ENCODE peak calls at places on chromosomes 11 and 22, in four cellular contexts. One of them, this sample, is unnamed.

GRCh38 chr11:10432493-10432892 is 22.6 kb upstream of the AMPD3 start:
- DNase-seq in K562: no peak
- DNase-seq in HepG2: no peak
- DNase-seq in GM12878: no peak
- DNase-seq in this sample: no peak

GRCh38 chr11:57361926-57362325 is 19.0 kb downstream of the PRG3 start:
- DNase-seq in HepG2: no peak
- DNase-seq in K562: no peak
- DNase-seq in GM12878: no peak
- DNase-seq in this sample: no peak

GRCh38 chr11:2521681-2522630 is 77.1 kb downstream of the KCNQ1 start:
- DNase-seq in K562: no peak
- DNase-seq in HepG2: no peak
- DNase-seq in GM12878: no peak
- DNase-seq in this sample: peak

GRCh38 chr11:116882386-116882785 is 45.0 kb upstream of the APOA1 start:
- DNase-seq in HepG2: no peak
- DNase-seq in K562: no peak
- DNase-seq in GM12878: no peak
- DNase-seq in this sample: no peak

GRCh38 chr22:38087855-38088254 is 3.9 kb upstream of the SLC16A8 start:
- DNase-seq in K562: no peak
- DNase-seq in GM12878: no peak
- DNase-seq in HepG2: no peak
- DNase-seq in this sample: no peak

GRCh38 chr11:112719736-112720525 is 241.3 kb upstream of the NCAM1 start:
- DNase-seq in GM12878: no peak
- DNase-seq in K562: no peak
- DNase-seq in HepG2: no peak
- DNase-seq in this sample: no peak

GRCh38 chr11:102974552-102975280 is 19.2 kb upstream of the MMP13 start:
- DNase-seq in GM12878: no peak
- DNase-seq in HepG2: no peak
- DNase-seq in K562: no peak
- DNase-seq in this sample: no peak

GRCh38 chr11:118003021-118003423 is 16.8 kb downstream of the IL10RA start:
- DNase-seq in HepG2: no peak
- DNase-seq in GM12878: no peak
- DNase-seq in K562: peak
- DNase-seq in this sample: no peak

GRCh38 chr11:84518601-84519183 is 1108.5 kb downstream of the DLG2 start:
- DNase-seq in K562: no peak
- DNase-seq in HepG2: no peak
- DNase-seq in GM12878: no peak
- DNase-seq in this sample: peak

GRCh38 chr11:46273511-46274205 is 3.8 kb upstream of the CREB3L1 start:
- DNase-seq in HepG2: peak
- DNase-seq in GM12878: no peak
- DNase-seq in K562: peak
- DNase-seq in this sample: no peak

GRCh38 chr11:119673389-119674336 is 55.3 kb downstream of the NECTIN1 start:
- DNase-seq in GM12878: peak
- DNase-seq in HepG2: no peak
- DNase-seq in K562: peak
- DNase-seq in this sample: no peak

GRCh38 chr11:2564588-2565440 is 120.0 kb downstream of the KCNQ1 start:
- DNase-seq in K562: no peak
- DNase-seq in GM12878: no peak
- DNase-seq in HepG2: no peak
- DNase-seq in this sample: no peak

GRCh38 chr11:96065379-96065778 is 141.5 kb upstream of the MTMR2 start:
- DNase-seq in K562: no peak
- DNase-seq in GM12878: no peak
- DNase-seq in HepG2: no peak
- DNase-seq in this sample: no peak

GRCh38 chr11:126764221-126764620 is 236.3 kb downstream of the KIRREL3 start:
- DNase-seq in GM12878: no peak
- DNase-seq in HepG2: no peak
- DNase-seq in K562: peak
- DNase-seq in this sample: no peak

GRCh38 chr11:74570266-74571061 is 21.9 kb upstream of the POLD3 start:
- DNase-seq in K562: peak
- DNase-seq in HepG2: peak
- DNase-seq in GM12878: no peak
- DNase-seq in this sample: peak

GRCh38 chr11:118448294-118448693 is 12.0 kb downstream of the KMT2A start:
- DNase-seq in HepG2: no peak
- DNase-seq in K562: no peak
- DNase-seq in GM12878: peak
- DNase-seq in this sample: no peak

GRCh38 chr22:41171996-41172395 is 33.1 kb upstream of the L3MBTL2 start:
- DNase-seq in GM12878: no peak
- DNase-seq in HepG2: no peak
- DNase-seq in K562: no peak
- DNase-seq in this sample: no peak

GRCh38 chr11:60175860-60176275 is 7.0 kb downstream of the MS4A6A start:
- DNase-seq in HepG2: no peak
- DNase-seq in GM12878: peak
- DNase-seq in K562: no peak
- DNase-seq in this sample: no peak

GRCh38 chr22:38873469-38874411 is 1.7 kb upstream of the CBX6 start:
- DNase-seq in GM12878: peak
- DNase-seq in K562: peak
- DNase-seq in HepG2: no peak
- DNase-seq in this sample: no peak

GRCh38 chr22:36405671-36406070 is 17.9 kb upstream of the MYH9 start:
- DNase-seq in GM12878: no peak
- DNase-seq in HepG2: no peak
- DNase-seq in K562: no peak
- DNase-seq in this sample: no peak

GRCh38 chr22:37571258-37571991 is 8.5 kb downstream of the LGALS2 start:
- DNase-seq in HepG2: no peak
- DNase-seq in K562: no peak
- DNase-seq in GM12878: no peak
- DNase-seq in this sample: peak

GRCh38 chr22:37801946-37802309 is 5.8 kb upstream of the GCAT start:
- DNase-seq in K562: peak
- DNase-seq in HepG2: no peak
- DNase-seq in GM12878: no peak
- DNase-seq in this sample: peak

GRCh38 chr11:1829039-1829820 is 5.6 kb upstream of the SYT8 start:
- DNase-seq in HepG2: no peak
- DNase-seq in K562: no peak
- DNase-seq in GM12878: no peak
- DNase-seq in this sample: no peak

GRCh38 chr11:709109-709997 is 3.3 kb downstream of the EPS8L2 start:
- DNase-seq in K562: no peak
- DNase-seq in GM12878: no peak
- DNase-seq in HepG2: no peak
- DNase-seq in this sample: peak

GRCh38 chr11:23257088-23257487 is 396.8 kb upstream of the CCDC179 start:
- DNase-seq in K562: no peak
- DNase-seq in HepG2: no peak
- DNase-seq in GM12878: no peak
- DNase-seq in this sample: no peak

GRCh38 chr11:23257556-23257955 is 397.3 kb upstream of the CCDC179 start:
- DNase-seq in GM12878: no peak
- DNase-seq in K562: no peak
- DNase-seq in HepG2: no peak
- DNase-seq in this sample: no peak

DNA sequence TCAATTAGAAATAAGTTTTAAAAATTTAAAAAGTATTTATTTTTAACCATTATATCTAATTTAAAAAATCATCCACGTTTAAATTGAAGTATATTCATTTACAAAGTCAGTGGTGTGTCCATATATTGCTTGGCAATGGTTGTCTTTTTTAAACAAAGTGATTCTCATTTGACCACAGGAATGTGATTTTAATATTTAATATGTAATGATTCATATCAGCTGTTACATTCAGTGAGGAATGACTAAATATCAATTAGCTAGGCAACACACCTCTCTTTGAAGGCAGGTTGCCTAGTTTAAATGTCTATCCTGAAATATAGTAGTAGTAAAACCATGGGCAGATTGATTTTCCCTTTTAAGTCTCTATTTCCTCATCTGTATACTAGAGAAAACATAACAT is 392.2 kb upstream of the CCDC179 start:
- DNase-seq in K562: no peak
- DNase-seq in GM12878: no peak
- DNase-seq in HepG2: no peak
- DNase-seq in this sample: no peak
- TF ChIP-seq FOXM1 in K562: no peak
- TF ChIP-seq FOXM1 in GM12878: no peak
- TF ChIP-seq FOXM1 in HepG2: no peak
- TF ChIP-seq FOXM1 in this sample: no peak

GRCh38 chr11:16909375-16910035 is 104.7 kb downstream of the PLEKHA7 start:
- DNase-seq in GM12878: peak
- DNase-seq in K562: no peak
- DNase-seq in HepG2: no peak
- DNase-seq in this sample: no peak
- TF ChIP-seq RFX5 in GM12878: no peak
- TF ChIP-seq RFX5 in K562: no peak
- TF ChIP-seq RFX5 in HepG2: no peak
- TF ChIP-seq RFX5 in this sample: no peak

GRCh38 chr11:16881074-16881709 is 133.0 kb downstream of the PLEKHA7 start:
- DNase-seq in GM12878: no peak
- DNase-seq in K562: peak
- DNase-seq in HepG2: no peak
- DNase-seq in this sample: no peak
- TF ChIP-seq USF2 in GM12878: no peak
- TF ChIP-seq USF2 in K562: no peak
- TF ChIP-seq USF2 in HepG2: no peak
- TF ChIP-seq USF2 in this sample: no peak

GRCh38 chr11:62014158-62014476 is 46.7 kb upstream of the FTH1 start:
- DNase-seq in GM12878: no peak
- DNase-seq in K562: no peak
- DNase-seq in HepG2: no peak
- DNase-seq in this sample: no peak

GRCh38 chr11:62015615-62016014 is 48.2 kb upstream of the FTH1 start:
- DNase-seq in GM12878: no peak
- DNase-seq in HepG2: no peak
- DNase-seq in K562: no peak
- DNase-seq in this sample: no peak

GRCh38 chr11:62011881-62012280 is 44.4 kb upstream of the FTH1 start:
- DNase-seq in K562: no peak
- DNase-seq in HepG2: no peak
- DNase-seq in GM12878: no peak
- DNase-seq in this sample: no peak

GRCh38 chr11:62012451-62013265 is 45.2 kb upstream of the FTH1 start:
- DNase-seq in GM12878: no peak
- DNase-seq in HepG2: peak
- DNase-seq in K562: peak
- DNase-seq in this sample: no peak

DNA sequence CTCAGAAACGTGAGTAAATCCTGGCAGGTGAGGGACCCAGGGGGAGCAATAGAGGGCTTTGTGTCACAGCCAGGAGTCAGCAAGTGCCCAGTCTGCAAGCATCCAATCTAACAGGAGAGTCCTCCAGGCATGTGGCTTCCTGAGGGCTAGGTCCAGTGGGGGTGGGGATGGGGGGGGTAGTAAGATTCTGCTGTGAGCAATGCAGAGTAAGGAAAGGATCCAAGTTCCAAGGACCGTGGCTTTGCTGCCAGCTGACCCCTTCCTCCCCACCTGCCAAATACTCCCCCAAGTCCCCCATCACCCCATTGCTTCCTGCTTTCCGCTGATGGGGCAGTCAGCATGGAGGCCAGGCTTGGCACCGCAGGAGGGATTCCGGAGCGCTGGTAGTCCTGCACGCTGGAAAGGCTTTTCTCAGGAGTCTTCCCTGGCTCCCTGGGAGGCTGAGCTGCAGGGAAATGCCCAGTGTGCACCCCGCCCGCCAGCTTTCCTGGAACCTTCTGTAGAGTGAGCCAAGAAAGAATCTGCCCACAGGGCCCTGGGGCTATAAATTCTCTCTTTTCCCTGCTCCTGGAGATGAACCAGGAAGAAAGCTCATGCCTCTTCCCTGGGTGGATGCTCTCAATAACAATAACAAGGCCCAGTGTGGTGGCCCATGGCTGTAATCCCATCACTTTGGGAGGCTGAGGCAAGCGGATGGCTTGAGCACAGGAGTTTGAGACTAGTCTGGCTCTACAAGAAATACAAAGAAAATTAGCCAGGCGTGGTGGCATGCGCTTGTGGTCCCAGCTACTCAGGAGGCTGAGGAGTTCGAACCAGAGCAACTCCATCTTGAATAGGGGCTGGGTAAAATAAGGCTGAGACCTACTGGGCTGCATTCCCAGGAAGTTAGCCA is 46.1 kb upstream of the FTH1 start:
- DNase-seq in GM12878: no peak
- DNase-seq in HepG2: no peak
- DNase-seq in K562: no peak
- DNase-seq in this sample: no peak
- TF ChIP-seq FOXM1 in GM12878: no peak
- TF ChIP-seq FOXM1 in HepG2: no peak
- TF ChIP-seq FOXM1 in K562: no peak
- TF ChIP-seq FOXM1 in this sample: no peak

GRCh38 chr11:66069715-66070603 is at the start of gene PACS1:
- DNase-seq in GM12878: no peak
- DNase-seq in K562: peak
- DNase-seq in HepG2: peak
- DNase-seq in this sample: peak

GRCh38 chr11:66072518-66072917 is 2.4 kb downstream of the PACS1 start:
- DNase-seq in HepG2: no peak
- DNase-seq in K562: no peak
- DNase-seq in GM12878: no peak
- DNase-seq in this sample: no peak

GRCh38 chr11:66070604-66071325 is 693 bp downstream of the PACS1 start:
- DNase-seq in GM12878: no peak
- DNase-seq in HepG2: no peak
- DNase-seq in K562: peak
- DNase-seq in this sample: peak

GRCh38 chr11:66073669-66074068 is 3.6 kb downstream of the PACS1 start:
- DNase-seq in GM12878: no peak
- DNase-seq in HepG2: no peak
- DNase-seq in K562: no peak
- DNase-seq in this sample: no peak

GRCh38 chr11:66071326-66071870 is 1.3 kb downstream of the PACS1 start:
- DNase-seq in GM12878: no peak
- DNase-seq in K562: no peak
- DNase-seq in HepG2: no peak
- DNase-seq in this sample: no peak
- TF ChIP-seq RFX5 in GM12878: no peak
- TF ChIP-seq RFX5 in K562: no peak
- TF ChIP-seq RFX5 in HepG2: no peak
- TF ChIP-seq RFX5 in this sample: no peak

This sample was measured in SK-N-SH.